ENCODE peak calls at places on chromosomes 6 and 20, in nine cellular contexts. One of them, this sample, is unnamed. For H3K4me1, the result is how much of the 10 kb centered on the place peaks cover.

GRCh38 chr6:150617496-150618460 is 18.1 kb downstream of the PLEKHG1 start:
- DNase-seq in HCT116: no peak
- DNase-seq in heart left ventricle: no peak
- DNase-seq in PC-9: no peak
- DNase-seq in trophoblast cell: no peak
- DNase-seq in CD8-positive, alpha-beta T cell: no peak
- DNase-seq in ovary: no peak
- DNase-seq in aorta: no peak
- DNase-seq in SJSA1: no peak
- DNase-seq in this sample: no peak

GRCh38 chr6:27148404-27148795 is 99.1 kb upstream of the PRSS16 start:
- DNase-seq in HCT116: no peak
- DNase-seq in heart left ventricle: no peak
- DNase-seq in PC-9: no peak
- DNase-seq in trophoblast cell: no peak
- DNase-seq in CD8-positive, alpha-beta T cell: no peak
- DNase-seq in ovary: no peak
- DNase-seq in aorta: no peak
- DNase-seq in SJSA1: no peak
- DNase-seq in this sample: no peak

GRCh38 chr6:139879823-139880356 is 505.4 kb upstream of the CITED2 start:
- DNase-seq in HCT116: no peak
- DNase-seq in heart left ventricle: no peak
- DNase-seq in PC-9: no peak
- DNase-seq in trophoblast cell: peak
- DNase-seq in CD8-positive, alpha-beta T cell: no peak
- DNase-seq in ovary: no peak
- DNase-seq in aorta: no peak
- DNase-seq in SJSA1: no peak
- DNase-seq in this sample: no peak

GRCh38 chr20:47888351-47888750 is 103.1 kb upstream of the SULF2 start:
- DNase-seq in HCT116: no peak
- DNase-seq in heart left ventricle: no peak
- DNase-seq in PC-9: no peak
- DNase-seq in trophoblast cell: no peak
- DNase-seq in CD8-positive, alpha-beta T cell: no peak
- DNase-seq in ovary: no peak
- DNase-seq in aorta: no peak
- DNase-seq in SJSA1: no peak
- DNase-seq in this sample: no peak

GRCh38 chr6:13715444-13715883 is 3.8 kb upstream of the RANBP9 start:
- DNase-seq in HCT116: no peak
- DNase-seq in heart left ventricle: no peak
- DNase-seq in PC-9: peak
- DNase-seq in trophoblast cell: no peak
- DNase-seq in CD8-positive, alpha-beta T cell: no peak
- DNase-seq in ovary: no peak
- DNase-seq in aorta: no peak
- DNase-seq in SJSA1: no peak
- DNase-seq in this sample: no peak

GRCh38 chr20:4165984-4166725 is 150.8 kb upstream of the RNF24 start:
- DNase-seq in HCT116: no peak
- DNase-seq in heart left ventricle: no peak
- DNase-seq in PC-9: no peak
- DNase-seq in trophoblast cell: no peak
- DNase-seq in CD8-positive, alpha-beta T cell: no peak
- DNase-seq in ovary: no peak
- DNase-seq in aorta: no peak
- DNase-seq in SJSA1: no peak
- DNase-seq in this sample: no peak

GRCh38 chr6:19086480-19086879 is 699.3 kb downstream of the RNF144B start:
- DNase-seq in HCT116: no peak
- DNase-seq in heart left ventricle: no peak
- DNase-seq in PC-9: no peak
- DNase-seq in trophoblast cell: no peak
- DNase-seq in CD8-positive, alpha-beta T cell: no peak
- DNase-seq in ovary: no peak
- DNase-seq in aorta: no peak
- DNase-seq in SJSA1: no peak
- DNase-seq in this sample: no peak

GRCh38 chr6:15254074-15254975 is 8.5 kb downstream of the JARID2 start:
- DNase-seq in HCT116: no peak
- DNase-seq in heart left ventricle: no peak
- DNase-seq in PC-9: no peak
- DNase-seq in trophoblast cell: no peak
- DNase-seq in CD8-positive, alpha-beta T cell: no peak
- DNase-seq in ovary: no peak
- DNase-seq in aorta: no peak
- DNase-seq in SJSA1: peak
- DNase-seq in this sample: peak

GRCh38 chr6:131103296-131103695 is 32.0 kb upstream of the AKAP7 start:
- DNase-seq in HCT116: no peak
- DNase-seq in heart left ventricle: no peak
- DNase-seq in PC-9: no peak
- DNase-seq in trophoblast cell: no peak
- DNase-seq in CD8-positive, alpha-beta T cell: no peak
- DNase-seq in ovary: no peak
- DNase-seq in aorta: no peak
- DNase-seq in SJSA1: no peak
- DNase-seq in this sample: no peak

GRCh38 chr20:38806855-38807655 is 1.6 kb downstream of the PPP1R16B start:
- DNase-seq in HCT116: no peak
- DNase-seq in heart left ventricle: no peak
- DNase-seq in PC-9: no peak
- DNase-seq in trophoblast cell: no peak
- DNase-seq in CD8-positive, alpha-beta T cell: no peak
- DNase-seq in ovary: no peak
- DNase-seq in aorta: no peak
- DNase-seq in SJSA1: no peak
- DNase-seq in this sample: no peak

GRCh38 chr20:40493071-40493470 is 196.0 kb downstream of the MAFB start:
- DNase-seq in HCT116: no peak
- DNase-seq in heart left ventricle: peak
- DNase-seq in PC-9: peak
- DNase-seq in trophoblast cell: no peak
- DNase-seq in CD8-positive, alpha-beta T cell: no peak
- DNase-seq in ovary: no peak
- DNase-seq in aorta: peak
- DNase-seq in SJSA1: no peak
- DNase-seq in this sample: peak

GRCh38 chr6:168130683-168131371 is 51.8 kb upstream of the FRMD1 start:
- DNase-seq in HCT116: no peak
- DNase-seq in heart left ventricle: no peak
- DNase-seq in PC-9: no peak
- DNase-seq in trophoblast cell: no peak
- DNase-seq in CD8-positive, alpha-beta T cell: no peak
- DNase-seq in ovary: no peak
- DNase-seq in aorta: no peak
- DNase-seq in SJSA1: no peak
- DNase-seq in this sample: no peak

GRCh38 chr6:163416380-163416629 is 1.8 kb downstream of the QKI start:
- DNase-seq in HCT116: no peak
- DNase-seq in heart left ventricle: no peak
- DNase-seq in PC-9: no peak
- DNase-seq in trophoblast cell: no peak
- DNase-seq in CD8-positive, alpha-beta T cell: no peak
- DNase-seq in ovary: no peak
- DNase-seq in aorta: no peak
- DNase-seq in SJSA1: peak
- DNase-seq in this sample: no peak
- H3K4me1 ChIP-seq in HCT116: under half
- H3K4me1 ChIP-seq in heart left ventricle: under half
- H3K4me1 ChIP-seq in PC-9: under half
- H3K4me1 ChIP-seq in trophoblast cell: under half
- H3K4me1 ChIP-seq in CD8-positive, alpha-beta T cell: under half
- H3K4me1 ChIP-seq in ovary: under half
- H3K4me1 ChIP-seq in aorta: under half
- H3K4me1 ChIP-seq in SJSA1: under half
- H3K4me1 ChIP-seq in this sample: under half

DNA sequence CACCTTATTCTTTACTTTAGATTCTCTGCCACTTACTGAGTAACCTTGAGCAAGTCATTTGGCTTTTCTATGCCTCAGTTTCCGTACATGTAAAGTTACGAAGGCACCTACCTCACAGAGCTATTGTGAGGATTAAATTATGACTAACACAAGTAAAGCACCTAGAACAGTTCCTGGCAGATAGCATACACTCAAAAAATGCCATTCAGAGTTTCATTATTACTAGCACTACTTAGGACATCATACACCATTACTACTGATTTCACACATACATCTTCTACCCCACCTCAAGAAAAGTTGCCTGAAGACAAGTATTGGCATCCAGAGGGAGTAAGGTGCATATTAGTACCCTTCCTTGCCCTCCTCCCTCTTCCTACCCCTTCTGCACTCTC is 107.8 kb downstream of the OGFRL1 start:
- DNase-seq in HCT116: no peak
- DNase-seq in heart left ventricle: no peak
- DNase-seq in PC-9: no peak
- DNase-seq in trophoblast cell: no peak
- DNase-seq in CD8-positive, alpha-beta T cell: no peak
- DNase-seq in ovary: no peak
- DNase-seq in aorta: no peak
- DNase-seq in SJSA1: no peak
- DNase-seq in this sample: no peak
- H3K4me1 ChIP-seq in HCT116: under half
- H3K4me1 ChIP-seq in heart left ventricle: under half
- H3K4me1 ChIP-seq in PC-9: under half
- H3K4me1 ChIP-seq in trophoblast cell: under half
- H3K4me1 ChIP-seq in CD8-positive, alpha-beta T cell: under half
- H3K4me1 ChIP-seq in ovary: under half
- H3K4me1 ChIP-seq in aorta: under half
- H3K4me1 ChIP-seq in SJSA1: under half
- H3K4me1 ChIP-seq in this sample: half or more

GRCh38 chr6:110351546-110351945 is 6.6 kb downstream of the METTL24 start:
- DNase-seq in HCT116: no peak
- DNase-seq in heart left ventricle: no peak
- DNase-seq in PC-9: no peak
- DNase-seq in trophoblast cell: no peak
- DNase-seq in CD8-positive, alpha-beta T cell: no peak
- DNase-seq in ovary: no peak
- DNase-seq in aorta: no peak
- DNase-seq in SJSA1: no peak
- DNase-seq in this sample: peak

GRCh38 chr6:110352603-110353303 is 5.4 kb downstream of the METTL24 start:
- DNase-seq in HCT116: no peak
- DNase-seq in heart left ventricle: no peak
- DNase-seq in PC-9: no peak
- DNase-seq in trophoblast cell: no peak
- DNase-seq in CD8-positive, alpha-beta T cell: no peak
- DNase-seq in ovary: no peak
- DNase-seq in aorta: no peak
- DNase-seq in SJSA1: no peak
- DNase-seq in this sample: no peak

GRCh38 chr6:110355031-110355430 is 3.1 kb downstream of the METTL24 start:
- DNase-seq in HCT116: no peak
- DNase-seq in heart left ventricle: no peak
- DNase-seq in PC-9: no peak
- DNase-seq in trophoblast cell: no peak
- DNase-seq in CD8-positive, alpha-beta T cell: no peak
- DNase-seq in ovary: no peak
- DNase-seq in aorta: no peak
- DNase-seq in SJSA1: no peak
- DNase-seq in this sample: no peak

GRCh38 chr6:110355727-110356126 is 2.4 kb downstream of the METTL24 start:
- DNase-seq in HCT116: no peak
- DNase-seq in heart left ventricle: no peak
- DNase-seq in PC-9: no peak
- DNase-seq in trophoblast cell: no peak
- DNase-seq in CD8-positive, alpha-beta T cell: no peak
- DNase-seq in ovary: no peak
- DNase-seq in aorta: no peak
- DNase-seq in SJSA1: no peak
- DNase-seq in this sample: no peak

DNA sequence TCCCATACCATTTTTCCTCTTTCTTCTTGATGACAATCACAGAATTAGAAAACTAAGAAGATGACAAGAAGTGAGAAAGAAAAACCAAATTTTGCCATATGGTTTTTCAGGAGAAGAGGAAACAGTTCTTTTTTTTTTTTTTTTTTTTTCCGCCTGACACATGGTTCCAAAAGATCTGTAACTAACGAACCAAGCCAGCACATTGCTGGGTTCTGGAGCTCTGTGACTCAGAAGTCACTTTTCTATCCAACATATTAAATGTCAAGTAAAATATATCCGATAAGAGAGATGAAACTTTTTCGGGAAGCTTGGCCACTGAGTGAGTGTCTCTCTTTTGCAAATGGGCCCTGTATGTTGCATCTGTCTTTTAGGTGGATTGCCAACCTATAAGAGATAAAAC is 4.7 kb downstream of the METTL24 start:
- DNase-seq in HCT116: no peak
- DNase-seq in heart left ventricle: no peak
- DNase-seq in PC-9: no peak
- DNase-seq in trophoblast cell: no peak
- DNase-seq in CD8-positive, alpha-beta T cell: no peak
- DNase-seq in ovary: no peak
- DNase-seq in aorta: no peak
- DNase-seq in SJSA1: no peak
- DNase-seq in this sample: no peak
- H3K4me1 ChIP-seq in HCT116: under half
- H3K4me1 ChIP-seq in heart left ventricle: under half
- H3K4me1 ChIP-seq in PC-9: under half
- H3K4me1 ChIP-seq in trophoblast cell: under half
- H3K4me1 ChIP-seq in CD8-positive, alpha-beta T cell: under half
- H3K4me1 ChIP-seq in ovary: under half
- H3K4me1 ChIP-seq in aorta: under half
- H3K4me1 ChIP-seq in SJSA1: under half
- H3K4me1 ChIP-seq in this sample: under half

GRCh38 chr6:43774776-43775583 is 5.0 kb downstream of the VEGFA start:
- DNase-seq in HCT116: no peak
- DNase-seq in heart left ventricle: peak
- DNase-seq in PC-9: peak
- DNase-seq in trophoblast cell: peak
- DNase-seq in CD8-positive, alpha-beta T cell: peak
- DNase-seq in ovary: peak
- DNase-seq in aorta: peak
- DNase-seq in SJSA1: peak
- DNase-seq in this sample: peak

GRCh38 chr6:43772571-43773049 is 2.6 kb downstream of the VEGFA start:
- DNase-seq in HCT116: no peak
- DNase-seq in heart left ventricle: peak
- DNase-seq in PC-9: peak
- DNase-seq in trophoblast cell: no peak
- DNase-seq in CD8-positive, alpha-beta T cell: no peak
- DNase-seq in ovary: peak
- DNase-seq in aorta: peak
- DNase-seq in SJSA1: no peak
- DNase-seq in this sample: peak

GRCh38 chr6:43771858-43772570 is 2.0 kb downstream of the VEGFA start:
- DNase-seq in HCT116: no peak
- DNase-seq in heart left ventricle: peak
- DNase-seq in PC-9: peak
- DNase-seq in trophoblast cell: no peak
- DNase-seq in CD8-positive, alpha-beta T cell: no peak
- DNase-seq in ovary: no peak
- DNase-seq in aorta: peak
- DNase-seq in SJSA1: peak
- DNase-seq in this sample: peak

GRCh38 chr6:43773981-43774775 is 4.2 kb downstream of the VEGFA start:
- DNase-seq in HCT116: no peak
- DNase-seq in heart left ventricle: no peak
- DNase-seq in PC-9: peak
- DNase-seq in trophoblast cell: no peak
- DNase-seq in CD8-positive, alpha-beta T cell: no peak
- DNase-seq in ovary: no peak
- DNase-seq in aorta: peak
- DNase-seq in SJSA1: peak
- DNase-seq in this sample: peak

GRCh38 chr6:43773050-43773956 is 3.3 kb downstream of the VEGFA start:
- DNase-seq in HCT116: peak
- DNase-seq in heart left ventricle: peak
- DNase-seq in PC-9: peak
- DNase-seq in trophoblast cell: peak
- DNase-seq in CD8-positive, alpha-beta T cell: no peak
- DNase-seq in ovary: peak
- DNase-seq in aorta: peak
- DNase-seq in SJSA1: peak
- DNase-seq in this sample: peak
- H3K4me1 ChIP-seq in HCT116: half or more
- H3K4me1 ChIP-seq in heart left ventricle: under half
- H3K4me1 ChIP-seq in PC-9: under half
- H3K4me1 ChIP-seq in trophoblast cell: under half
- H3K4me1 ChIP-seq in CD8-positive, alpha-beta T cell: under half
- H3K4me1 ChIP-seq in ovary: under half
- H3K4me1 ChIP-seq in aorta: under half
- H3K4me1 ChIP-seq in SJSA1: half or more
- H3K4me1 ChIP-seq in this sample: under half

This sample was measured in thyroid gland.